ENCODE peak calls at places on chromosomes 1 and 21, in eight cellular contexts. R is B cell; D is stimulated activated CD4-positive, alpha-beta T cell treated with anti-CD3 and anti-CD28 coated beads, TNF-alpha, amount 100 ng/mL, for 4 hours; J is progenitor cell of endocrine pancreas; V is activated T-helper 1 cell treated with anti-CD3 and anti-CD28 coated beads, Interleukin-2, amount 50 U/mL, for 16 hours; C is fibroblast of the aortic adventitia; L is tibial nerve; K is neuronal stem cell. O is an unnamed sample.

GRCh38 chr1:182667848-182668505 is 16.4 kb downstream of the RGS8 start:
- DNase-seq in R (no peak), D (no peak), J (no peak), V (no peak), C (no peak), L (no peak), K (no peak), O (no peak)

GRCh38 chr1:151542710-151543129 is 2.6 kb downstream of the TUFT1 start:
- DNase-seq in R (no peak), D (no peak), J (no peak), V (no peak), C (peak), L (no peak), K (no peak), O (peak)

GRCh38 chr1:99648107-99648506 is 2.2 kb downstream of the PALMD start:
- DNase-seq in R (no peak), D (no peak), J (no peak), V (no peak), C (no peak), L (no peak), K (no peak), O (peak)

GRCh38 chr1:87969040-87969439 is 640.4 kb downstream of the LMO4 start:
- DNase-seq in R (no peak), D (no peak), J (no peak), V (no peak), C (no peak), L (no peak), K (no peak), O (no peak)

GRCh38 chr1:54167422-54168139 is 14.8 kb upstream of the CDCP2 start:
- DNase-seq in R (no peak), D (no peak), J (no peak), V (no peak), C (peak), L (no peak), K (no peak), O (peak)

GRCh38 chr1:84370831-84371394 is 27.4 kb upstream of the DNASE2B start:
- DNase-seq in R (no peak), D (no peak), J (no peak), V (no peak), C (no peak), L (no peak), K (no peak), O (no peak)

GRCh38 chr1:7609311-7609994 is 161.6 kb upstream of the VAMP3 start:
- DNase-seq in R (no peak), D (no peak), J (no peak), V (no peak), C (no peak), L (no peak), K (no peak), O (no peak)

GRCh38 chr1:77888429-77889239 is at the start of gene NEXN:
- DNase-seq in R (no peak), D (no peak), J (peak), V (no peak), C (peak), L (peak), K (peak), O (peak)

GRCh38 chr1:72229893-72230292 is 52.4 kb downstream of the NEGR1 start:
- DNase-seq in R (no peak), D (no peak), J (no peak), V (no peak), C (peak), L (no peak), K (no peak), O (peak)

GRCh38 chr1:66788231-66788939 is 12.7 kb downstream of the INSL5 start:
- DNase-seq in R (no peak), D (peak), J (no peak), V (no peak), C (no peak), L (no peak), K (no peak), O (no peak)

GRCh38 chr21:21624674-21625073 is 626.5 kb downstream of the NCAM2 start:
- DNase-seq in R (no peak), D (no peak), J (no peak), V (no peak), C (peak), L (no peak), K (no peak), O (no peak)

GRCh38 chr1:205355054-205355453 is 1.7 kb downstream of the KLHDC8A start:
- DNase-seq in R (no peak), D (no peak), J (no peak), V (no peak), C (peak), L (no peak), K (no peak), O (peak)

GRCh38 chr1:75991497-75992114 is 59.4 kb upstream of the ASB17 start:
- DNase-seq in R (peak), D (peak), J (peak), V (peak), C (peak), L (peak), K (peak), O (peak)

GRCh38 chr1:161374373-161374772 is 6.7 kb upstream of the CFAP126 start:
- DNase-seq in R (no peak), D (no peak), J (no peak), V (no peak), C (peak), L (no peak), K (no peak), O (no peak)

GRCh38 chr1:207461649-207462048 is 7.5 kb downstream of the CR2 start:
- DNase-seq in R (no peak), D (no peak), J (no peak), V (no peak), C (no peak), L (no peak), K (no peak), O (peak)

GRCh38 chr1:221089273-221089672 is 210.0 kb downstream of the HLX start:
- DNase-seq in R (no peak), D (no peak), J (no peak), V (no peak), C (peak), L (no peak), K (no peak), O (no peak)

GRCh38 chr1:151984313-151984956 is 9.2 kb downstream of the S100A10 start:
- DNase-seq in R (no peak), D (no peak), J (no peak), V (no peak), C (no peak), L (no peak), K (no peak), O (no peak)

GRCh38 chr1:53442297-53442696 is 16.9 kb upstream of the DMRTB1 start:
- DNase-seq in R (no peak), D (no peak), J (no peak), V (no peak), C (peak), L (no peak), K (no peak), O (peak)